ENCODE peak calls at places on chromosomes 5 and 9, in nine cellular contexts. U is osteocyte; G is fibroblast of lung; C is non-pigmented ciliary epithelial cell; W is stimulated activated CD4-positive, alpha-beta T cell treated with anti-CD3 and anti-CD28 coated beads, Interleukin-2, amount 100 ng/mL, for 48 hours; K is HTR-8/SVneo; F is pancreas; J is right cardiac atrium; R is dermis blood vessel endothelial cell. H is an unnamed sample.

GRCh38 chr5:5026407-5026780 is 113.7 kb upstream of the ADAMTS16 start:
- DNase-seq in K (no peak), J (no peak), R (no peak), C (no peak), G (no peak), W (no peak), F (no peak), U (no peak), H (no peak)

GRCh38 chr9:135069556-135070197 is 17.8 kb upstream of the OLFM1 start:
- DNase-seq in F (no peak), U (peak), W (no peak), J (no peak), R (no peak), K (no peak), G (no peak), C (no peak), H (no peak)

GRCh38 chr9:138047469-138048040 is 170.0 kb downstream of the CACNA1B start:
- DNase-seq in C (no peak), R (no peak), K (no peak), W (no peak), J (no peak), F (no peak), U (peak), G (no peak), H (no peak)

GRCh38 chr5:98296426-98296825 is 477.0 kb upstream of the RGMB start:
- DNase-seq in W (no peak), K (no peak), R (no peak), F (no peak), J (no peak), G (peak), C (peak), U (no peak), H (peak)

GRCh38 chr5:124773291-124774001 is 27.0 kb upstream of the ZNF608 start:
- DNase-seq in U (no peak), G (peak), J (no peak), F (no peak), W (no peak), R (peak), C (no peak), K (no peak), H (no peak)

GRCh38 chr9:15642369-15642962 is 89.6 kb downstream of the CCDC171 start:
- DNase-seq in C (peak), F (no peak), K (peak), R (peak), G (peak), W (no peak), J (no peak), U (no peak), H (peak)

GRCh38 chr9:114387678-114388431 is at the start of gene AKNA:
- DNase-seq in G (peak), C (peak), K (peak), F (peak), R (peak), W (peak), U (peak), J (peak), H (no peak)

GRCh38 chr5:169390265-169390664 is 89.3 kb upstream of the SLIT3 start:
- DNase-seq in G (no peak), R (no peak), W (no peak), U (no peak), K (no peak), F (no peak), J (no peak), C (no peak), H (no peak)

GRCh38 chr5:10688651-10689171 is 72.3 kb downstream of the DAP start:
- DNase-seq in G (no peak), U (no peak), W (no peak), C (no peak), J (no peak), R (no peak), K (no peak), F (no peak), H (no peak)

GRCh38 chr5:77639624-77640023 is 1.1 kb upstream of the OTP start:
- DNase-seq in C (no peak), W (no peak), K (no peak), U (no peak), R (no peak), G (no peak), F (no peak), J (no peak), H (no peak)

GRCh38 chr5:156149203-156149602 is 177.8 kb upstream of the SGCD start:
- DNase-seq in J (no peak), G (peak), U (no peak), K (no peak), R (no peak), W (no peak), C (no peak), F (no peak), H (peak)

GRCh38 chr5:143105216-143105905 is 298.1 kb downstream of the NR3C1 start:
- DNase-seq in C (no peak), U (no peak), J (no peak), R (no peak), F (no peak), K (no peak), W (no peak), G (no peak), H (no peak)

GRCh38 chr9:69758001-69758730 is 1.6 kb downstream of the PTAR1 start:
- DNase-seq in J (no peak), R (peak), G (peak), K (no peak), F (no peak), C (no peak), U (no peak), W (no peak), H (no peak)

GRCh38 chr9:18487620-18488019 is 13.7 kb downstream of the ADAMTSL1 start:
- DNase-seq in W (no peak), U (no peak), R (no peak), J (no peak), G (no peak), K (no peak), F (no peak), C (no peak), H (no peak)

GRCh38 chr9:12972608-12973589 is 198.1 kb downstream of the LURAP1L start:
- DNase-seq in G (peak), C (no peak), F (no peak), K (no peak), R (no peak), U (no peak), W (no peak), J (peak), H (no peak)

GRCh38 chr9:77957652-77958051 is 74.0 kb downstream of the GNAQ start:
- DNase-seq in C (no peak), G (no peak), K (no peak), U (no peak), J (no peak), W (no peak), F (no peak), R (no peak), H (no peak)

GRCh38 chr9:114099523-114100270 is 605 bp upstream of the KIF12 start:
- DNase-seq in U (no peak), G (no peak), K (no peak), F (no peak), W (no peak), J (no peak), R (no peak), C (no peak), H (no peak)

GRCh38 chr5:2749514-2750025 is 1.9 kb downstream of the IRX2 start:
- DNase-seq in U (no peak), G (peak), J (no peak), K (no peak), W (no peak), F (no peak), R (no peak), C (no peak), H (no peak)

GRCh38 chr9:113556877-113557593 is 93.5 kb downstream of the RGS3 start:
- DNase-seq in R (no peak), W (no peak), G (peak), J (peak), U (no peak), C (no peak), F (no peak), K (no peak), H (no peak)

GRCh38 chr5:78757269-78758053 is 108.9 kb upstream of the LHFPL2 start:
- DNase-seq in W (no peak), C (no peak), F (no peak), J (no peak), R (no peak), U (peak), K (no peak), G (peak), H (no peak)

GRCh38 chr9:100322954-100323536 is 29.7 kb downstream of the TEX10 start:
- DNase-seq in U (no peak), F (no peak), R (peak), W (no peak), J (peak), C (no peak), G (peak), K (peak), H (peak)

GRCh38 chr5:40486437-40487270 is 193.1 kb upstream of the PTGER4 start:
- DNase-seq in U (no peak), J (no peak), F (no peak), G (peak), C (no peak), K (no peak), R (no peak), W (peak), H (no peak)

GRCh38 chr9:86859966-86860365 is 87.3 kb downstream of the GAS1 start:
- DNase-seq in F (no peak), J (no peak), K (no peak), U (no peak), G (no peak), W (no peak), C (no peak), R (no peak), H (no peak)

GRCh38 chr9:129162497-129162896 is 15.6 kb downstream of the IER5L start:
- DNase-seq in C (no peak), J (no peak), W (no peak), R (no peak), G (no peak), K (no peak), F (no peak), U (no peak), H (no peak)

GRCh38 chr5:8192840-8193239 is 323.9 kb downstream of the MTRR start:
- DNase-seq in K (no peak), C (no peak), J (no peak), R (no peak), U (no peak), G (no peak), W (no peak), F (no peak), H (no peak)

GRCh38 chr9:37914701-37915358 is 10.9 kb upstream of the SLC25A51 start:
- DNase-seq in G (no peak), K (no peak), W (no peak), R (no peak), C (no peak), F (no peak), J (no peak), U (no peak), H (no peak)

GRCh38 chr5:168809218-168809617 is 230.1 kb upstream of the PANK3 start:
- DNase-seq in R (no peak), G (no peak), K (no peak), F (no peak), J (no peak), U (no peak), C (no peak), W (no peak), H (no peak)

GRCh38 chr9:95937131-95937530 is 61.6 kb downstream of the ERCC6L2 start:
- DNase-seq in W (no peak), U (no peak), K (no peak), G (peak), C (no peak), J (no peak), F (no peak), R (no peak), H (no peak)

GRCh38 chr5:124738751-124739559 is 7.5 kb downstream of the ZNF608 start:
- DNase-seq in C (no peak), R (peak), K (no peak), W (no peak), G (peak), U (no peak), J (no peak), F (no peak), H (no peak)

GRCh38 chr5:98977723-98978122 is 48.9 kb upstream of the CHD1 start:
- DNase-seq in R (no peak), K (no peak), W (no peak), G (no peak), C (no peak), J (no peak), U (no peak), F (peak), H (no peak)

GRCh38 chr5:112159435-112159834 is 259.6 kb downstream of the EPB41L4A start:
- DNase-seq in U (no peak), C (no peak), K (no peak), R (no peak), F (no peak), J (peak), G (no peak), W (no peak), H (no peak)

GRCh38 chr5:135880801-135881200 is 14.8 kb downstream of the IL9 start:
- DNase-seq in U (no peak), K (no peak), J (no peak), F (no peak), C (no peak), W (no peak), G (no peak), R (no peak), H (no peak)

GRCh38 chr9:16417749-16418148 is 452.7 kb downstream of the BNC2 start:
- DNase-seq in U (no peak), R (no peak), W (no peak), J (no peak), K (no peak), F (no peak), G (peak), C (no peak), H (no peak)

GRCh38 chr9:126665696-126666035 is 51.9 kb downstream of the LMX1B start:
- DNase-seq in F (no peak), G (no peak), U (no peak), J (no peak), K (no peak), R (no peak), C (no peak), W (no peak), H (no peak)

GRCh38 chr9:3856592-3856991 is 330.8 kb upstream of the RFX3 start:
- DNase-seq in G (peak), R (no peak), F (no peak), K (no peak), J (no peak), U (no peak), W (no peak), C (no peak), H (no peak)

GRCh38 chr9:137665697-137666504 is 47.1 kb downstream of the EHMT1 start:
- DNase-seq in C (no peak), U (no peak), F (no peak), W (no peak), G (peak), K (no peak), J (peak), R (no peak), H (no peak)

GRCh38 chr5:178115136-178115834 is 2.0 kb downstream of the N4BP3 start:
- DNase-seq in J (no peak), C (no peak), R (no peak), U (no peak), K (no peak), F (no peak), G (no peak), W (no peak), H (no peak)

GRCh38 chr9:137372693-137373610 is 50.0 kb downstream of the EXD3 start:
- DNase-seq in W (no peak), C (no peak), K (no peak), G (no peak), R (no peak), U (no peak), F (peak), J (peak), H (no peak)

GRCh38 chr5:122295138-122295537 is 16.9 kb upstream of the SNCAIP start:
- DNase-seq in C (no peak), F (no peak), K (no peak), R (peak), G (no peak), U (no peak), W (no peak), J (no peak), H (no peak)

H was measured in AG09309.